ENCODE peak calls at places on chromosome 18, in four cellular contexts. One of them, this sample, is unnamed.

GRCh38 chr18:48203288-48203945 is 205.8 kb downstream of the ZBTB7C start:
- DNase-seq in neuronal stem cell: no peak
- DNase-seq in H1: no peak
- DNase-seq in IMR-90: no peak
- DNase-seq in this sample: no peak

GRCh38 chr18:42773870-42774269 is 341.6 kb downstream of the RIT2 start:
- DNase-seq in H1: no peak
- DNase-seq in IMR-90: no peak
- DNase-seq in neuronal stem cell: no peak
- DNase-seq in this sample: no peak

GRCh38 chr18:23283933-23284430 is 148.7 kb downstream of the CABLES1 start:
- DNase-seq in H1: peak; percentile 69
- DNase-seq in IMR-90: peak; percentile 63
- DNase-seq in neuronal stem cell: no peak
- DNase-seq in this sample: peak; percentile 64

GRCh38 chr18:66742832-66743231 is 138.9 kb upstream of the CDH19 start:
- DNase-seq in IMR-90: no peak
- DNase-seq in H1: no peak
- DNase-seq in neuronal stem cell: no peak
- DNase-seq in this sample: peak; percentile 19

GRCh38 chr18:44819944-44820510 is 139.3 kb downstream of the SETBP1 start:
- DNase-seq in IMR-90: no peak
- DNase-seq in neuronal stem cell: no peak
- DNase-seq in H1: no peak
- DNase-seq in this sample: no peak

GRCh38 chr18:59985289-59985688 is 85.5 kb downstream of the PMAIP1 start:
- DNase-seq in neuronal stem cell: no peak
- DNase-seq in H1: no peak
- DNase-seq in IMR-90: no peak
- DNase-seq in this sample: peak; percentile 10

GRCh38 chr18:22250591-22250996 is 81.2 kb downstream of the GATA6 start:
- DNase-seq in H1: no peak
- DNase-seq in neuronal stem cell: no peak
- DNase-seq in IMR-90: no peak
- DNase-seq in this sample: no peak

GRCh38 chr18:24600076-24600654 is 139.7 kb downstream of the HRH4 start:
- DNase-seq in H1: no peak
- DNase-seq in IMR-90: peak; percentile 75
- DNase-seq in neuronal stem cell: peak; percentile 56
- DNase-seq in this sample: peak; percentile 11

GRCh38 chr18:24488824-24489493 is 28.5 kb downstream of the HRH4 start:
- DNase-seq in neuronal stem cell: peak; percentile 36
- DNase-seq in H1: no peak
- DNase-seq in IMR-90: peak; percentile 41
- DNase-seq in this sample: peak; percentile 76

GRCh38 chr18:44729631-44730101 is 49.0 kb downstream of the SETBP1 start:
- DNase-seq in H1: no peak
- DNase-seq in neuronal stem cell: no peak
- DNase-seq in IMR-90: peak; percentile 79
- DNase-seq in this sample: peak; percentile 93

GRCh38 chr18:29251681-29252080 is 1074.8 kb upstream of the CDH2 start:
- DNase-seq in neuronal stem cell: no peak
- DNase-seq in H1: no peak
- DNase-seq in IMR-90: no peak
- DNase-seq in this sample: no peak

GRCh38 chr18:2978626-2979025 is 34.3 kb downstream of the LPIN2 start:
- DNase-seq in IMR-90: peak; percentile 91
- DNase-seq in neuronal stem cell: no peak
- DNase-seq in H1: no peak
- DNase-seq in this sample: peak; percentile 11

GRCh38 chr18:46485675-46486200 is 171.3 kb downstream of the LOXHD1 start:
- DNase-seq in IMR-90: no peak
- DNase-seq in neuronal stem cell: no peak
- DNase-seq in H1: no peak
- DNase-seq in this sample: no peak

GRCh38 chr18:71831039-71831438 is 713.1 kb downstream of the CBLN2 start:
- DNase-seq in IMR-90: peak; percentile 13
- DNase-seq in H1: no peak
- DNase-seq in neuronal stem cell: no peak
- DNase-seq in this sample: no peak
- H3K18ac ChIP-seq in IMR-90: no peak overlapping the region
- H3K18ac ChIP-seq in H1: no peak overlapping the region
- H3K18ac ChIP-seq in neuronal stem cell: no peak overlapping the region
- H3K18ac ChIP-seq in this sample: no peak overlapping the region

GRCh38 chr18:62537042-62537894 is 14.4 kb downstream of the ZCCHC2 start:
- DNase-seq in neuronal stem cell: no peak
- DNase-seq in IMR-90: no peak
- DNase-seq in H1: no peak
- DNase-seq in this sample: peak; percentile 91
- H3K4me2 ChIP-seq in neuronal stem cell: no peak overlapping the region
- H3K4me2 ChIP-seq in IMR-90: no peak overlapping the region
- H3K4me2 ChIP-seq in H1: no peak overlapping the region
- H3K4me2 ChIP-seq in this sample: no peak overlapping the region

GRCh38 chr18:35983818-35984217 is 11.3 kb downstream of the RMP24 start:
- DNase-seq in IMR-90: peak; percentile 94
- DNase-seq in H1: no peak
- DNase-seq in neuronal stem cell: no peak
- DNase-seq in this sample: no peak

GRCh38 chr18:35982404-35983114 is 10.1 kb downstream of the RMP24 start:
- DNase-seq in IMR-90: peak; percentile 92
- DNase-seq in H1: no peak
- DNase-seq in neuronal stem cell: no peak
- DNase-seq in this sample: no peak

GRCh38 chr18:35979112-35979511 is 6.6 kb downstream of the RMP24 start:
- DNase-seq in H1: no peak
- DNase-seq in neuronal stem cell: no peak
- DNase-seq in IMR-90: no peak
- DNase-seq in this sample: no peak

GRCh38 chr18:35983147-35983546 is 10.7 kb downstream of the RMP24 start:
- DNase-seq in H1: no peak
- DNase-seq in neuronal stem cell: no peak
- DNase-seq in IMR-90: no peak
- DNase-seq in this sample: no peak
- H3K18ac ChIP-seq in H1: no peak overlapping the region
- H3K18ac ChIP-seq in neuronal stem cell: no peak overlapping the region
- H3K18ac ChIP-seq in IMR-90: peak overlapping the region; percentile 48
- H3K18ac ChIP-seq in this sample: no peak overlapping the region

DNA sequence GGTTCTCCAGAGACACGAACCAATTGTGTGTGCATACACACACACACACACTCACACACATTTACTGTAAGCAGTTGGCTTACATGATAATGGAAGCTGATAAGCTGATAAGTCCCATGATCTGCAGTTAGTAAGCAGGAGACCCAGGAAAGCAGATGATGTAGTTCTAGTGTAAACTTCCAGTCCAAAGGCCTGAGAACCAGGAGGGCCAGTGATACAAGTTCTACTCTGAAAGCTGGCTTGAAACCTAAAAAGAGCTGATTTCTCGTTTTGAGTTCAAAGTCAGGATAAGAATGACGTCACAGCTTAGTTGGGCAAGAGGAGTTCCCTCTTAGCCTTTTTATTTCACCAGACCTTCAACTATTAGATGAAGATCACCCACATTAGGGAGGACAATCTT is 558.8 kb upstream of the PIK3C3 start:
- DNase-seq in IMR-90: no peak
- DNase-seq in neuronal stem cell: no peak
- DNase-seq in H1: no peak
- DNase-seq in this sample: no peak
- H3K4me2 ChIP-seq in IMR-90: no peak overlapping the region
- H3K4me2 ChIP-seq in neuronal stem cell: no peak overlapping the region
- H3K4me2 ChIP-seq in H1: no peak overlapping the region
- H3K4me2 ChIP-seq in this sample: no peak overlapping the region

DNA sequence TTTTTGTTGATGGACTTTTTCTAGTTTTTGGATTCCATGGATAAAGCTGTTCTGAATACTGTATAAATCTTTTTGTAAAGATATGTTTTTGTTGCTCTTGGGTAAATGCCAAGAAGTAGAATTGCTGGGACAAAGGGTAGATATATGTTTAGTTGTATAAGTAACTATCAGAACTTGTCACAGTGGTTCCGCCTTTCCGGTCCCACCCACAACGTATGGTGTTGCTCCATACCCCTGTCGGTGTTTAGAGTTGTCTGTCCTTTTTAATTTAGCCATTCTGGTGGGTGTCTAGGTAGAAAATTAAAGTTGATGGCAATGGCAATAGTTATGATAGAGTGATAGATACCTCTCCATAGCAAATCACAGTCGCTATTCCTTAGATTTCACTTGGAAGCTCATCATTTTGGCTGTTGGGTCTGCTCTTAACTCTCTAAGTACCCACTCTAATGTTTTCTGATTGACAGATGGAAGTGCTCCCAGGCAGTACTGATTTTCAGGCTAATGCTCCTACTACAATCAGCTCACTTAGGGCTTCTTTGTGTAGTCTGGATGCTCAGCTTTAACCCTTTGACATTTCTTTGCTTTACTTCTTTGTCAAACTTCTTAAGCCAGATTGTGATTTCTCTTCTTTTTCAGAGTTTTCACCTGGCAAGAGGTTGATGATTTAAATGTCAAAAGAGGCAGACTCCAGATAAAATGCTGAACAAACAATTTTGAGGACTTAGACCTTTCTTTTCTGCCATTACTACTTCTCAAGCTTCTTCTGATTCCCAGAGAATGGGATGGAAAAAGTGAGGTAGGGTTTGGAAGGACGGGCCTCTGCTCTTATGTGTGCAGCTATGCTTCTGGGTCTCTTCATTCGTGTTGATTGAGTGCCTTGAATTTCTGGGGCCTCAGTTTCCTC is 156.4 kb downstream of the AQP4 start:
- DNase-seq in IMR-90: no peak
- DNase-seq in neuronal stem cell: peak; percentile 30
- DNase-seq in H1: no peak
- DNase-seq in this sample: no peak
- H3K18ac ChIP-seq in IMR-90: no peak overlapping the region
- H3K18ac ChIP-seq in neuronal stem cell: no peak overlapping the region
- H3K18ac ChIP-seq in H1: no peak overlapping the region
- H3K18ac ChIP-seq in this sample: no peak overlapping the region

GRCh38 chr18:7438631-7439030 is 128.5 kb upstream of the PTPRM start:
- DNase-seq in IMR-90: no peak
- DNase-seq in H1: no peak
- DNase-seq in neuronal stem cell: no peak
- DNase-seq in this sample: no peak
- H3K4me2 ChIP-seq in IMR-90: no peak overlapping the region
- H3K4me2 ChIP-seq in H1: no peak overlapping the region
- H3K4me2 ChIP-seq in neuronal stem cell: no peak overlapping the region
- H3K4me2 ChIP-seq in this sample: no peak overlapping the region

DNA sequence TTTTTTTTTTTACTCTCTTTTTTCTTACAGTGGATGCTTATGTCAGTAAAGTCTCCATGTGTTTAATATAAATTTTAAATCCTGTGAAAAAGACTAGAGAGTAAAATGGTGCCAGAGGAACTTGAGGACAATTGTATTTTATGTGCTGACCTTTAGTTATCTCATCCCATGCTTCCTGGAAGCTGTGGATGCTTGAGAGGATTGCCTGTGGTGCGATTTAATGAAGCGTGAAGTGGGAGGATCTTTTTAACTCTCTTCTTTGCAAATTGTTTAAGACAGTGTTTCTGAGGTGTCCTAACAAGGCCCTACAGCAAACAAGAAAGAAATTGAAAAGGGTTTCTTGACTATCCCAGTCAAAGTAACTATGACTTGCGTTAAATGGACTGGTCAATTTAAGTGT is 84.2 kb downstream of the DTNA start:
- DNase-seq in neuronal stem cell: peak; percentile 33
- DNase-seq in H1: no peak
- DNase-seq in IMR-90: no peak
- DNase-seq in this sample: no peak
- H3K18ac ChIP-seq in neuronal stem cell: no peak overlapping the region
- H3K18ac ChIP-seq in H1: no peak overlapping the region
- H3K18ac ChIP-seq in IMR-90: no peak overlapping the region
- H3K18ac ChIP-seq in this sample: no peak overlapping the region